ENCODE peak calls at places on chromosomes 3 and 15, in four cellular contexts. One of them, this sample, is unnamed.

GRCh38 chr15:29805043-29805707 is 17.1 kb downstream of the TJP1 start:
- DNase-seq in HT-29: peak
- DNase-seq in IMR-90: peak
- DNase-seq in GDM1: no peak
- DNase-seq in this sample: no peak

GRCh38 chr15:95565201-95565600 is 765.3 kb upstream of the NR2F2 start:
- DNase-seq in IMR-90: no peak
- DNase-seq in HT-29: no peak
- DNase-seq in GDM1: no peak
- DNase-seq in this sample: no peak

GRCh38 chr3:54123538-54124196 is 1.3 kb downstream of the CACNA2D3 start:
- DNase-seq in GDM1: no peak
- DNase-seq in HT-29: no peak
- DNase-seq in IMR-90: no peak
- DNase-seq in this sample: no peak

GRCh38 chr3:183073839-183074615 is 25.3 kb downstream of the MCCC1 start:
- DNase-seq in IMR-90: peak
- DNase-seq in GDM1: no peak
- DNase-seq in HT-29: no peak
- DNase-seq in this sample: peak

GRCh38 chr15:78638658-78639314 is 2.2 kb downstream of the CHRNB4 start:
- DNase-seq in HT-29: peak
- DNase-seq in GDM1: peak
- DNase-seq in IMR-90: peak
- DNase-seq in this sample: peak

GRCh38 chr15:68228143-68228970 is 1.2 kb downstream of the CLN6 start:
- DNase-seq in HT-29: peak
- DNase-seq in GDM1: no peak
- DNase-seq in IMR-90: no peak
- DNase-seq in this sample: peak

GRCh38 chr15:23035964-23036566 is 3.3 kb downstream of the TUBGCP5 start:
- DNase-seq in GDM1: peak
- DNase-seq in HT-29: peak
- DNase-seq in IMR-90: peak
- DNase-seq in this sample: peak

GRCh38 chr3:159486580-159486979 is 502.1 kb upstream of the IL12A start:
- DNase-seq in GDM1: no peak
- DNase-seq in IMR-90: peak
- DNase-seq in HT-29: peak
- DNase-seq in this sample: no peak

GRCh38 chr3:125300416-125300815 is 74.7 kb downstream of the ZNF148 start:
- DNase-seq in IMR-90: peak
- DNase-seq in HT-29: no peak
- DNase-seq in GDM1: no peak
- DNase-seq in this sample: no peak

GRCh38 chr3:190323241-190323617 is 983 bp upstream of the CLDN1 start:
- DNase-seq in HT-29: no peak
- DNase-seq in IMR-90: no peak
- DNase-seq in GDM1: no peak
- DNase-seq in this sample: peak

GRCh38 chr3:54191220-54191619 is 68.9 kb downstream of the CACNA2D3 start:
- DNase-seq in GDM1: no peak
- DNase-seq in IMR-90: no peak
- DNase-seq in HT-29: no peak
- DNase-seq in this sample: no peak

GRCh38 chr3:129371041-129371826 is 57.2 kb downstream of the EFCAB12 start:
- DNase-seq in IMR-90: no peak
- DNase-seq in GDM1: no peak
- DNase-seq in HT-29: no peak
- DNase-seq in this sample: no peak

GRCh38 chr15:94840794-94841587 is 609.6 kb downstream of the MCTP2 start:
- DNase-seq in HT-29: no peak
- DNase-seq in IMR-90: peak
- DNase-seq in GDM1: no peak
- DNase-seq in this sample: no peak

GRCh38 chr3:137020315-137020714 is 62.5 kb downstream of the IL20RB start:
- DNase-seq in HT-29: no peak
- DNase-seq in GDM1: no peak
- DNase-seq in IMR-90: peak
- DNase-seq in this sample: no peak

GRCh38 chr15:74768771-74769342 is 13.0 kb upstream of the CSK start:
- DNase-seq in GDM1: peak
- DNase-seq in HT-29: peak
- DNase-seq in IMR-90: peak
- DNase-seq in this sample: peak

GRCh38 chr3:140163159-140163763 is 228.3 kb downstream of the CLSTN2 start:
- DNase-seq in GDM1: no peak
- DNase-seq in HT-29: no peak
- DNase-seq in IMR-90: no peak
- DNase-seq in this sample: no peak

GRCh38 chr3:150972379-150972985 is at the start of gene CLRN1:
- DNase-seq in HT-29: no peak
- DNase-seq in GDM1: no peak
- DNase-seq in IMR-90: no peak
- DNase-seq in this sample: no peak

GRCh38 chr3:42025388-42026138 is 63.7 kb upstream of the ULK4 start:
- DNase-seq in HT-29: peak
- DNase-seq in GDM1: peak
- DNase-seq in IMR-90: peak
- DNase-seq in this sample: peak

This sample was measured in Kasumi-1.